ENCODE peak calls at places on chromosomes 1 and 21, in seven cellular contexts. C, D, V, N, U, G and B are unnamed samples.
A peak's percentile ranks its signal among the peaks of the same experiment; 100 is the strongest.

GRCh38 chr1:198337886-198338285 is 181.1 kb downstream of the NEK7 start:
- DNase-seq in C (no peak), D (no peak), V (no peak), G (no peak), N (no peak), U (no peak), B (no peak)

GRCh38 chr1:95233321-95233736 is 681 bp upstream of the RWDD3 start:
- DNase-seq in C (no peak), V (peak; percentile 27), N (no peak), U (no peak), D (no peak), G (peak; percentile 41), B (peak; percentile 5)

GRCh38 chr1:43577647-43578542 is 47.2 kb downstream of the PTPRF start:
- DNase-seq in C (no peak), V (no peak), U (no peak), G (no peak), N (no peak), D (no peak), B (no peak)

GRCh38 chr1:23370744-23371710 is 1.4 kb upstream of the ZNF436 start:
- DNase-seq in U (no peak), D (no peak), C (peak; percentile 78), N (peak; percentile 77), V (peak; percentile 68), G (no peak), B (no peak)

GRCh38 chr1:245458761-245459174 is 304.0 kb downstream of the KIF26B start:
- DNase-seq in N (no peak), C (no peak), U (no peak), D (no peak), V (no peak), G (peak; percentile 20), B (no peak)

GRCh38 chr1:37159102-37159501 is 124.8 kb upstream of the GRIK3 start:
- DNase-seq in V (no peak), C (peak; percentile 60), U (no peak), G (no peak), N (peak; percentile 20), D (no peak), B (no peak)

GRCh38 chr1:77975386-77975785 is 3.5 kb downstream of the FUBP1 start:
- DNase-seq in G (peak; percentile 50), N (no peak), C (no peak), D (no peak), U (no peak), V (peak; percentile 52), B (no peak)

GRCh38 chr1:169003864-169004516 is 102.5 kb upstream of the ATP1B1 start:
- DNase-seq in C (no peak), V (peak; percentile 16), U (no peak), N (no peak), D (no peak), G (peak; percentile 13), B (no peak)

GRCh38 chr21:31205412-31205811 is 138.6 kb downstream of the TIAM1 start:
- DNase-seq in C (no peak), U (no peak), G (no peak), D (no peak), V (no peak), N (no peak), B (no peak)

GRCh38 chr1:228014235-228014930 is 7.6 kb downstream of the WNT3A start:
- DNase-seq in C (no peak), U (no peak), N (peak; percentile 77), G (peak; percentile 24), V (peak; percentile 22), D (no peak), B (no peak)

GRCh38 chr1:87367549-87367948 is 38.9 kb downstream of the LMO4 start:
- DNase-seq in N (no peak), D (no peak), C (no peak), V (no peak), U (no peak), G (no peak), B (no peak)

GRCh38 chr1:41618066-41618825 is 133.8 kb upstream of the EDN2 start:
- DNase-seq in G (no peak), N (peak; percentile 84), C (no peak), V (no peak), D (peak; percentile 89), U (no peak), B (no peak)

GRCh38 chr1:214102907-214103306 is 115.1 kb downstream of the PROX1 start:
- DNase-seq in U (no peak), G (peak; percentile 88), V (peak; percentile 96), D (no peak), N (no peak), C (no peak), B (no peak)

GRCh38 chr21:42535602-42536171 is 22.0 kb downstream of the SLC37A1 start:
- DNase-seq in V (no peak), G (no peak), N (no peak), D (no peak), C (no peak), U (no peak), B (no peak)

GRCh38 chr1:88730995-88731394 is 46.9 kb downstream of the PKN2 start:
- DNase-seq in G (no peak), V (no peak), U (no peak), C (no peak), N (no peak), D (no peak), B (no peak)

GRCh38 chr1:17075470-17076255 is 21.8 kb upstream of the SDHB start:
- DNase-seq in N (no peak), D (no peak), C (peak; percentile 83), U (no peak), G (peak; percentile 29), V (peak; percentile 72), B (no peak)

GRCh38 chr1:21811875-21812305 is at the start of gene LDLRAD2:
- DNase-seq in C (no peak), G (no peak), D (no peak), V (no peak), N (peak; percentile 62), U (no peak), B (no peak)

GRCh38 chr1:38719880-38720279 is 139.7 kb downstream of the RRAGC start:
- DNase-seq in G (no peak), C (no peak), U (no peak), N (no peak), V (no peak), D (no peak), B (no peak)

GRCh38 chr1:100989306-100990077 is 36.1 kb downstream of the DPH5 start:
- DNase-seq in N (no peak), C (no peak), G (peak; percentile 85), U (no peak), D (no peak), V (peak; percentile 54), B (no peak)

GRCh38 chr21:41258617-41259016 is 58.0 kb upstream of the FAM3B start:
- DNase-seq in G (no peak), V (peak; percentile 97), D (no peak), C (no peak), U (no peak), N (no peak), B (no peak)

GRCh38 chr1:37663426-37664000 is 28.8 kb upstream of the CDCA8 start:
- DNase-seq in U (no peak), G (no peak), C (peak; percentile 34), N (no peak), V (no peak), D (no peak), B (no peak)

GRCh38 chr1:1120096-1120495 is 4.2 kb upstream of the C1orf159 start:
- DNase-seq in G (no peak), C (no peak), U (no peak), D (no peak), N (no peak), V (no peak), B (no peak)